ENCODE peak calls at places on chromosomes 7 and 10, in four cellular contexts. K is cardiac muscle cell; L is CD4-positive, CD25-positive, alpha-beta regulatory T cell; E is astrocyte. B is an unnamed sample.

GRCh38 chr10:45550903-45551302 is 121.7 kb downstream of the ZFAND4 start:
- DNase-seq in K (no peak), L (no peak), E (no peak), B (no peak)

GRCh38 chr10:95761939-95762492 is 6.1 kb downstream of the ENTPD1 start:
- DNase-seq in K (no peak), L (peak; percentile 75), E (no peak), B (no peak)

GRCh38 chr7:50418934-50419333 is 31.2 kb downstream of the FIGNL1 start:
- DNase-seq in K (no peak), L (no peak), E (no peak), B (no peak)

GRCh38 chr10:9302142-9302746 is 1247.8 kb downstream of the GATA3 start:
- DNase-seq in K (peak; percentile 65), L (peak; percentile 70), E (peak; percentile 34), B (no peak)

GRCh38 chr7:136517971-136518370 is 350.5 kb upstream of the CHRM2 start:
- DNase-seq in K (no peak), L (no peak), E (no peak), B (no peak)

GRCh38 chr10:3778708-3779108 is 6.3 kb downstream of the KLF6 start:
- DNase-seq in K (peak; percentile 27), L (no peak), E (peak; percentile 12), B (no peak)

GRCh38 chr7:1586827-1587705 is 17.2 kb upstream of the PSMG3 start:
- DNase-seq in K (no peak), L (no peak), E (no peak), B (no peak)

GRCh38 chr7:2886391-2886790 is 42.3 kb upstream of the GNA12 start:
- DNase-seq in K (no peak), L (no peak), E (no peak), B (no peak)

GRCh38 chr10:79380125-79380917 is 33.1 kb downstream of the PPIF start:
- DNase-seq in K (peak; percentile 88), L (no peak), E (no peak), B (no peak)

GRCh38 chr7:116876664-116877442 is 14.5 kb downstream of the CAPZA2 start:
- DNase-seq in K (peak; percentile 74), L (no peak), E (peak; percentile 27), B (no peak)

GRCh38 chr10:72275351-72276012 is 1.8 kb downstream of the DDIT4 start:
- DNase-seq in K (peak; percentile 52), L (peak; percentile 33), E (no peak), B (no peak)

GRCh38 chr10:18087398-18087797 is 52.8 kb upstream of the CACNB2 start:
- DNase-seq in K (peak; percentile 32), L (no peak), E (peak; percentile 23), B (no peak)

DNA sequence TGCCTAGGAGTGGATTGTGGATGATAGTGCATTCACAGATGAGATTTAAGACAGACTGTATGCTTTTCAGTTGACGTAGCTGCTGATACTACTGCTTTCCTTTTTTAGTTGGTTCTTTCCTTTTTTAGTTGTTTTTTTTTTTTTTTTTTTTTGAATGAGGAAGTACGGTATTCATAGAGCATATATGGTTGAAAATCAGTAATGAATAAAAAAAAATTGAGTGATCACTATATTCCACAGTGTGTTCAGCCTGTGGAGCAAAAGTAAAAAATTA is 80.5 kb downstream of the RBM33 start:
- DNase-seq in K (no peak), L (no peak), E (no peak), B (no peak)
- H3K27me3 ChIP-seq in K (no peaks in the 10 kb centered on the region), L (no peaks in the 10 kb centered on the region), E (no peaks in the 10 kb centered on the region), B (no peaks in the 10 kb centered on the region)

GRCh38 chr7:107164092-107164491 is 4.7 kb upstream of the HBP1 start:
- DNase-seq in K (no peak), L (no peak), E (no peak), B (no peak)
- H3K27me3 ChIP-seq in K (no peaks in the 10 kb centered on the region), L (peaks cover 6% of the 10 kb centered on the region), E (no peaks in the 10 kb centered on the region), B (no peaks in the 10 kb centered on the region)

GRCh38 chr10:26220901-26221300 is 4.3 kb downstream of the GAD2 start:
- DNase-seq in K (no peak), L (no peak), E (no peak), B (no peak)
- H3K27me3 ChIP-seq in K (peaks cover 74% of the 10 kb centered on the region), L (peaks cover 46% of the 10 kb centered on the region), E (peaks cover 50% of the 10 kb centered on the region), B (peaks cover 4% of the 10 kb centered on the region)

DNA sequence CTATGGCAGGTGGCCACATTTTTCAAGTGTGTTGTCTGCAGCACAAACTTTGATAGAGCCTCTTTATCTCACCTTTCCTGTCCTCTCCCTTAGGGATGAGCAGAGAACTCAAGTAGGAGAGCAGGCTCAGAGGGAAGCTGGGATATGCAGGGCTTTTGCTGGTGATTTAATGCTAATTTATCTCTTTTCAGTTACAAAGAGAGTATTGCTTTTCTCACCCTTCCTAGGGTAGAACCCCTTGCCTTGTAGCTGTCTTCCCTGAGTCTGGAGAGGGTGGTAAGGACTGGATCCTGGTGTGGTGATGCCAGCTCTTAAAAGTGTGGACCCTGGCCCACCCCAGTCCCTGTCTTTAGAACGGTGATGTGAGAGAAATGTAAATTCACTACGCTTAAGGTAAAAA is 1061.4 kb downstream of the TYW1 start:
- DNase-seq in K (no peak), L (no peak), E (no peak), B (no peak)
- H3K27me3 ChIP-seq in K (no peaks in the 10 kb centered on the region), L (no peaks in the 10 kb centered on the region), E (no peaks in the 10 kb centered on the region), B (no peaks in the 10 kb centered on the region)

DNA sequence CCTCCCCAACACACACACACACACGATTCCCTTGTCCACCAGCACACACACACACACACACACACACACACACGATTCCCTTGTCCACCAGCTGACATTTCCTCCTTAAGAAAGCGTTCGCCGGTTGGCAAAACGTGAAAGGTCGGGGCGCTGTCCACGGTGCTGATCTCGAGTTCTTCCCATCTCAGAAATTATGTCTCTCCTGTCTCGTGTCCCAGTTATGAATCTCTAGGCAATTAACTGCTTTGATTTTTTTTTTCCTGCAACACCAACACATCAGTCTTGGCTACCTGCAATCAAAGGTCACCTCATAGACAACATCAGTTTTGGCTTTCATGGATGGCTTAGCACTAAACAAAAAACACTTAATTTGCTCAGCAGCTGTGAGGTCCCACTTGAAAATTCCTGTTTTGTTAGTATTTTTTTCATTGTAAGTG is 1.9 kb downstream of the INA start:
- DNase-seq in K (peak; percentile 71), L (peak; percentile 48), E (peak; percentile 14), B (no peak)
- H3K27me3 ChIP-seq in K (peaks cover 75% of the 10 kb centered on the region), L (peaks cover 29% of the 10 kb centered on the region), E (peaks cover 53% of the 10 kb centered on the region), B (peaks cover 2% of the 10 kb centered on the region)

B was measured in GM06990.